ENCODE peak calls at places on chromosomes 7 and 10, in four cellular contexts. One of them, this sample, is unnamed.

GRCh38 chr7:12889391-12889790 is 202.0 kb downstream of the ARL4A start:
- DNase-seq in GM12878: no peak
- DNase-seq in K562: no peak
- DNase-seq in HL-60: no peak
- DNase-seq in this sample: no peak

GRCh38 chr7:15652776-15653290 is 33.6 kb downstream of the MEOX2 start:
- DNase-seq in GM12878: no peak
- DNase-seq in HL-60: no peak
- DNase-seq in K562: no peak
- DNase-seq in this sample: no peak

GRCh38 chr7:16708980-16709379 is 44.6 kb upstream of the TSPAN13 start:
- DNase-seq in HL-60: peak; percentile 26
- DNase-seq in GM12878: no peak
- DNase-seq in K562: peak; percentile 56
- DNase-seq in this sample: no peak

GRCh38 chr10:74585231-74586087 is 240.9 kb upstream of the KAT6B start:
- DNase-seq in K562: no peak
- DNase-seq in HL-60: no peak
- DNase-seq in GM12878: peak; percentile 96
- DNase-seq in this sample: no peak

GRCh38 chr10:11678074-11678793 is 63.9 kb upstream of the ECHDC3 start:
- DNase-seq in GM12878: peak; percentile 98
- DNase-seq in K562: no peak
- DNase-seq in HL-60: no peak
- DNase-seq in this sample: no peak

GRCh38 chr7:92297736-92298135 is 52.0 kb downstream of the ANKIB1 start:
- DNase-seq in GM12878: no peak
- DNase-seq in HL-60: no peak
- DNase-seq in K562: no peak
- DNase-seq in this sample: no peak

GRCh38 chr10:42971251-42971599 is 105.6 kb upstream of the RET start:
- DNase-seq in GM12878: no peak
- DNase-seq in K562: no peak
- DNase-seq in HL-60: no peak
- DNase-seq in this sample: no peak

GRCh38 chr7:84746347-84746746 is 440.5 kb downstream of the SEMA3D start:
- DNase-seq in K562: no peak
- DNase-seq in HL-60: no peak
- DNase-seq in GM12878: no peak
- DNase-seq in this sample: no peak

GRCh38 chr7:4472739-4473138 is 209.4 kb upstream of the FOXK1 start:
- DNase-seq in GM12878: no peak
- DNase-seq in K562: no peak
- DNase-seq in HL-60: no peak
- DNase-seq in this sample: no peak

GRCh38 chr10:31304261-31304970 is 14.6 kb upstream of the ZEB1 start:
- DNase-seq in K562: no peak
- DNase-seq in GM12878: no peak
- DNase-seq in HL-60: no peak
- DNase-seq in this sample: no peak
- TF ChIP-seq SPI1 in K562: no peak
- TF ChIP-seq SPI1 in GM12878: no peak
- TF ChIP-seq SPI1 in HL-60: no peak
- TF ChIP-seq SPI1 in this sample: no peak

GRCh38 chr10:63209703-63210102 is 76.6 kb downstream of the NRBF2 start:
- DNase-seq in HL-60: no peak
- DNase-seq in K562: no peak
- DNase-seq in GM12878: no peak
- DNase-seq in this sample: no peak

GRCh38 chr10:63206997-63207952 is 74.1 kb downstream of the NRBF2 start:
- DNase-seq in HL-60: no peak
- DNase-seq in GM12878: peak; percentile 36
- DNase-seq in K562: no peak
- DNase-seq in this sample: no peak

GRCh38 chr10:63208981-63209380 is 75.9 kb downstream of the NRBF2 start:
- DNase-seq in K562: no peak
- DNase-seq in GM12878: no peak
- DNase-seq in HL-60: no peak
- DNase-seq in this sample: no peak

GRCh38 chr10:63213489-63213888 is 80.4 kb downstream of the NRBF2 start:
- DNase-seq in K562: no peak
- DNase-seq in GM12878: no peak
- DNase-seq in HL-60: no peak
- DNase-seq in this sample: no peak

DNA sequence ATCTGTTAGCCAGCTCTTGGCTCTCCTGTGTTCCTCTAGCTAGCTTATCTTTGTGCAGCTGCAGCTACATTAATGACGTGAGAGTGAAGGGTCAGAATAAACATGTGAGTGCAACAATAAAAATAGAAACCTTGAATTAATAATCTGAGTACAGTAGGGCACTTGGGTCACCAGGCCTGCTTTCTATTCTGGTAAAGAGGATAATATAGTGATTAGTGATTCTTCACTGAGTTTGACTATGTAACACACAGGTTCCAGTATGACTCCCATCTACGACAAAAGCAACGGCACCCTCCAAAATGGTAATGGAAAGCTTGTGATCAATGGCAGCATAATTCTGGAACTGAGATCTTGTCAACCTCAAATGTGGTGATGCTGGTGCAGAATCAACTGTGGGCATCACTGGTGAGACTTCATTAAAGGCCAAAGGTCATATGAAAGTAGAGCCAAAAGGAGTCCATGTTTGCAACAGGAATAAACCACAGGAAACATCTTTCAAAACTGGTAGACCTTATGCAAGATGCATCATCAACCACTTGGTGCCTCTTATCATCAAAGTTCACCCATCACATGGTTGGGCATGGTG is 77.6 kb downstream of the NRBF2 start:
- DNase-seq in HL-60: no peak
- DNase-seq in K562: no peak
- DNase-seq in GM12878: no peak
- DNase-seq in this sample: no peak
- TF ChIP-seq SPI1 in HL-60: no peak
- TF ChIP-seq SPI1 in K562: no peak
- TF ChIP-seq SPI1 in GM12878: peak; percentile 52
- TF ChIP-seq SPI1 in this sample: peak; percentile 41

DNA sequence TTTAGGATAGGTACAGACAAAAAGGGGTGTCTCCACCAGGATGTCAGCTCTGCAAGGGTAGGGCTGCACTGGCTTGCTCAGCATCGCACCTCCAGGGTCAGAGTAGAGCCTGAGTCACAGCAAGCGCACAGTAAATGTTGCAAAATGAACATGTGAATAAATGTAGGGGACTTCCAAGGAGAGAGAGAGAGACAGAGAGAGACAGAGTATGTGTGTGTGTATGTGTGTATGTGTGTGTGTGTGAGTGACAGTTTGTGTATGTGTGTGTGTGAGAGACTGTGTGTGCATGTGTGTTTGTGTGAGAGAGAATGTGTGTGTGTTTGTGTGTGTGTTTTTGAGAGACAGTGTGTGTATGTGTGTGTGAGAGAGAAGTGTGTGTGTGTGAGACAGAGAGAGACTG is 163.3 kb downstream of the RPS24 start:
- DNase-seq in GM12878: peak; percentile 7
- DNase-seq in HL-60: no peak
- DNase-seq in K562: no peak
- DNase-seq in this sample: no peak
- TF ChIP-seq SPI1 in GM12878: no peak
- TF ChIP-seq SPI1 in HL-60: no peak
- TF ChIP-seq SPI1 in K562: no peak
- TF ChIP-seq SPI1 in this sample: no peak

GRCh38 chr7:108026647-108027046 is 23.7 kb upstream of the LAMB1 start:
- DNase-seq in K562: no peak
- DNase-seq in HL-60: no peak
- DNase-seq in GM12878: no peak
- DNase-seq in this sample: no peak

GRCh38 chr7:108034586-108034985 is 31.6 kb upstream of the LAMB1 start:
- DNase-seq in K562: no peak
- DNase-seq in GM12878: no peak
- DNase-seq in HL-60: no peak
- DNase-seq in this sample: no peak

GRCh38 chr7:108028111-108028510 is 25.1 kb upstream of the LAMB1 start:
- DNase-seq in GM12878: no peak
- DNase-seq in HL-60: no peak
- DNase-seq in K562: no peak
- DNase-seq in this sample: no peak

GRCh38 chr7:108033776-108034497 is 31.0 kb upstream of the LAMB1 start:
- DNase-seq in HL-60: no peak
- DNase-seq in GM12878: no peak
- DNase-seq in K562: no peak
- DNase-seq in this sample: no peak

GRCh38 chr7:108030536-108030935 is 27.6 kb upstream of the LAMB1 start:
- DNase-seq in K562: no peak
- DNase-seq in GM12878: no peak
- DNase-seq in HL-60: no peak
- DNase-seq in this sample: no peak
- TF ChIP-seq SPI1 in K562: no peak
- TF ChIP-seq SPI1 in GM12878: no peak
- TF ChIP-seq SPI1 in HL-60: no peak
- TF ChIP-seq SPI1 in this sample: no peak

GRCh38 chr10:31318854-31319601 is at the start of gene ZEB1:
- DNase-seq in GM12878: no peak
- DNase-seq in K562: peak; percentile 94
- DNase-seq in HL-60: peak; percentile 87
- DNase-seq in this sample: peak; percentile 51

GRCh38 chr10:31320598-31321211 is 1.7 kb downstream of the ZEB1 start:
- DNase-seq in HL-60: no peak
- DNase-seq in K562: peak; percentile 50
- DNase-seq in GM12878: no peak
- DNase-seq in this sample: no peak

GRCh38 chr10:31319602-31320178 is 674 bp downstream of the ZEB1 start:
- DNase-seq in K562: no peak
- DNase-seq in GM12878: no peak
- DNase-seq in HL-60: no peak
- DNase-seq in this sample: peak; percentile 3

GRCh38 chr10:31321396-31321941 is 2.5 kb downstream of the ZEB1 start:
- DNase-seq in HL-60: no peak
- DNase-seq in GM12878: no peak
- DNase-seq in K562: no peak
- DNase-seq in this sample: no peak

DNA sequence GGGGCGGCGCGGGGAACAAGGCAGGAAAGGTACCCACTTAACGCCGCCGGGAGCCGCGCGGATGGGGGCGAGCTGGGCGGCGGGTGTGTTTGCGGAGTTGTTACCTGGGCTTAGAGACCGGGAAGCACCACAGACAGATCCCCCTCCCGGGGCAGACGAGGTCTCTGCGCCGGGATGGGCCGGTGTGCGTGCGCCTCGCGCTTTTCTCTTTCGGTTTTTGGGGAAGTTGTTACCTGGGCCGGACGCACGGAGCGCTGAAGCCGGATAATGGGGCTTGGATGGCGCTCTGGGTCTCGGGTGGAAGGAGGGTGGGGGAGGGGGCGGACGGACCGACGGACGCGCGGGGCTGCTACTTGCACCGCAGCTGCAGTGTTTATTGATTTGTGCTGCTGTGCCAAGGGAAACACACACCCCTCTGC is 1.2 kb downstream of the ZEB1 start:
- DNase-seq in K562: peak; percentile 41
- DNase-seq in GM12878: no peak
- DNase-seq in HL-60: peak; percentile 30
- DNase-seq in this sample: peak; percentile 18
- TF ChIP-seq SPI1 in K562: no peak
- TF ChIP-seq SPI1 in GM12878: no peak
- TF ChIP-seq SPI1 in HL-60: no peak
- TF ChIP-seq SPI1 in this sample: no peak

This sample was measured in GM12891.